ENCODE peak calls at places on chromosomes 5 and 9, in five cellular contexts. T, J, H, K and Y are unnamed samples.

GRCh38 chr5:142906863-142907671 is 136.9 kb downstream of the ARHGAP26 start:
- DNase-seq in T (no peak), J (peak; percentile 96), H (peak; percentile 54), K (no peak), Y (no peak)

GRCh38 chr5:138352722-138353549 is 451 bp downstream of the KDM3B start:
- DNase-seq in T (peak; percentile 75), J (peak; percentile 47), H (peak; percentile 60), K (peak; percentile 80), Y (peak; percentile 62)

GRCh38 chr5:98179791-98180755 is 593.4 kb upstream of the RGMB start:
- DNase-seq in T (no peak), J (no peak), H (no peak), K (no peak), Y (no peak)

GRCh38 chr5:53262348-53262970 is 152.9 kb upstream of the MOCS2 start:
- DNase-seq in T (peak; percentile 45), J (peak; percentile 72), H (no peak), K (no peak), Y (no peak)

GRCh38 chr9:137669261-137669672 is 50.5 kb downstream of the EHMT1 start:
- DNase-seq in T (no peak), J (no peak), H (no peak), K (no peak), Y (no peak)

GRCh38 chr5:144567416-144567770 is 396.7 kb downstream of the KCTD16 start:
- DNase-seq in T (no peak), J (peak; percentile 64), H (no peak), K (no peak), Y (no peak)

GRCh38 chr9:117414220-117414905 is 494 bp downstream of the ASTN2 start:
- DNase-seq in T (no peak), J (no peak), H (no peak), K (no peak), Y (peak; percentile 21)

GRCh38 chr5:103112910-103113309 is 7.0 kb downstream of the GIN1 start:
- DNase-seq in T (no peak), J (no peak), H (no peak), K (no peak), Y (no peak)

GRCh38 chr9:114364528-114365041 is 23.2 kb downstream of the AKNA start:
- DNase-seq in T (no peak), J (no peak), H (no peak), K (no peak), Y (no peak)

GRCh38 chr9:120877276-120878034 is 467 bp upstream of the PHF19 start:
- DNase-seq in T (peak; percentile 76), J (peak; percentile 47), H (peak; percentile 78), K (peak; percentile 87), Y (peak; percentile 32)

GRCh38 chr9:124800306-124801259 is 23.6 kb downstream of the OLFML2A start:
- DNase-seq in T (peak; percentile 63), J (peak; percentile 47), H (no peak), K (no peak), Y (no peak)

GRCh38 chr5:63963080-63963735 is 963 bp upstream of the HTR1A start:
- DNase-seq in T (peak; percentile 54), J (peak; percentile 52), H (no peak), K (peak; percentile 40), Y (no peak)

GRCh38 chr9:36401897-36402480 is 1.9 kb upstream of the RNF38 start:
- DNase-seq in T (no peak), J (no peak), H (no peak), K (no peak), Y (no peak)

GRCh38 chr9:36401179-36401740 is 1.2 kb upstream of the RNF38 start:
- DNase-seq in T (peak; percentile 82), J (peak; percentile 61), H (no peak), K (no peak), Y (peak; percentile 78)

GRCh38 chr9:36399980-36400331 is at the start of gene RNF38:
- DNase-seq in T (no peak), J (no peak), H (no peak), K (no peak), Y (no peak)

GRCh38 chr9:36398745-36399144 is 1.3 kb downstream of the RNF38 start:
- DNase-seq in T (no peak), J (peak; percentile 70), H (no peak), K (no peak), Y (no peak)

GRCh38 chr9:36400332-36401178 is 486 bp upstream of the RNF38 start:
- DNase-seq in T (peak; percentile 82), J (peak; percentile 75), H (peak; percentile 89), K (peak; percentile 93), Y (peak; percentile 87)
- TF ChIP-seq POLR2A in T (peak; percentile 77), J (no peak), H (peak; percentile 59), K (no peak), Y (peak; percentile 52)

DNA sequence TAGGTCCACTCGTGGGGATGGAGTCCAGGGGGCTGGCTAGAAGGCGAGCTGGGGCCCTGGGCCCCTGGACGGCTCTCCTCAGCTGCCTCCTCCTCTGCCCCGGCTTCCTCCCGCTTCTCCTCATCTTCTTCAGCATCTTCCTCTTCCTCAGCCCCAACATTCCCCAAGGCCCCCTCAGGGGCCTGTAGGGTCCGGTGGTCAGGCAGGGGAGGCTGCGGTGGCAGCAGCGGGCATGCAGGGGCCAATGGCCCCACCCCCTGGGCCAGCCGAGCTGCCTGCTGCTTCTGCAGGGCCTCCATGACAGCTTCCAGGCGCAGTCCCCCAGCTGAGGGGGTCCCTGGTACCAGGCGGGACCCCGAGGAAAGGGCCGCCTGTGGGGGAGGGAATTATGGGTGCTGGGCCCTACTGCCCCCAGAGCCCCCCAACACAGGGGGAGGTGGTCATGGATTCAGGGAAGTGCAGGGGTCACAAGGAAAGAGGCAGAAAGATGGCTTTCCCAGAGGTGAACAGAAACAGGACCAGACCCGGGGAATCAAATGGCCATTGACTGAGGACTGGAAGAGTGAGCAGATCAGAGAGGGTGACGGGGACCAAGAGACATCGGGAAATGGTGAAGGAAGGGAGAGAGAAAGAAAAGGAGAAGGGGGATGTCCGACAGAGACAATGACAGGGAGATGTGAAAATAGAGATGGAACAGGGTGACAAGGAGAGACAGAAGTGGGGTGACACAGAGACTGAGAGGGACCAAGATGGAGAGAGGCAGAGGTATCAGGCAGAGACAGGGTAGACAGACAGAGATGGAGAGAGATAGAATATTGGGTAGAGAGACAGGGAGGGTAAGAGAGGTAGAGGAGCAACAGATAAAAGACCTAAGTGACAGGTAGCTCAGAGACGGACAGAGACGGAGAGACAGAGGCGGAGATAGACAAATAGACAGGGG is 880 bp downstream of the ARID3C start:
- DNase-seq in T (no peak), J (no peak), H (no peak), K (no peak), Y (no peak)
- H3K4me3 ChIP-seq in T (no peak overlapping the region), J (no peak overlapping the region), H (no peak overlapping the region), K (no peak overlapping the region), Y (no peak overlapping the region)

DNA sequence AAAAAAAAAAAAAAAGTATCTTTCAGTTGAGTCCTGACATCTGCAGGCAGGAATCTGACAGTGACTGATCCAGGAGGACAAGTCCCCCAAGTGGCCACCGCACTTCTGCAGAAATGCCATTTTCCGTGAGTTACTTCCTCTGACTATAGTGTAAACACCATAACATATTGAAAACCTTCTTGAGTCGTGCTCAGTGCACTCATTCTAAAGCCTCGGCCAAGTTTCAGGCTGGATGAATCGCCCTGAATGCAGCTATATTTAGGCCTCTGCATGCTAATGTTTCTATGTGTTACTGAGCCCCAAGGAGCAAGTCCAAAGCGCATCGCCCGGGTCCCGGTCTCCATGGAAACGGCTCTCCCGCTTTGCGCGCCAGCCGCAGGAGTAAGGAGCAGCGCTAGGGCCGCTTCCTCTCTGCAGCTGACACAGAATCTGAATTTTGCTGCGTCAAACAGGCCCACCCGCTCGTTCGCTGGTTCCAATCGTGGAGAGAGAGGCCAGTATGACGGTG is 335.4 kb downstream of the MSX2 start:
- DNase-seq in T (no peak), J (peak; percentile 62), H (peak; percentile 15), K (no peak), Y (no peak)
- TF ChIP-seq CTCF in T (no peak), J (peak; percentile 10), H (no peak), K (no peak), Y (no peak)

GRCh38 chr5:67166460-67166871 is 30.1 kb downstream of the CD180 start:
- DNase-seq in T (no peak), J (no peak), H (no peak), K (no peak), Y (no peak)
- TF ChIP-seq POLR2A in T (no peak), J (no peak), H (no peak), K (no peak), Y (no peak)

DNA sequence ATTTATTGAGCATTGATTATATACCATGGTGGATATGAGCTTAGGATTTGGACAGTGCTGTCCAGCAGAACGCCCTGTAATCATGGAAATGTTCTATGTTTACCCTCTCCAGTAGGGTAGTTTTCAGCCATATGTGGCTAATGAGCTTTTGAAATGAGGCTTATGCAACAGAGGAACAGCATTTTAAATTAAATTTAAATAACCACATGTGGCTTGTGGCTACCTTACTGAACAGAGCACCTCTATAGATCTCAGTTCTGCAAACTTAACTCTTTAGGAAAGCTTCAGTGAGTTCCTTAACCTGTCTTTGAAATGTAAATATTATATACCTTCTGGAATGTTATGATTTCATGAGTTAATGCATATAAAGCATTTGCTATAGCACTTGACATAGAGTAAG is 59.2 kb downstream of the JMY start:
- DNase-seq in T (no peak), J (no peak), H (no peak), K (no peak), Y (no peak)
- H3K4me3 ChIP-seq in T (no peak overlapping the region), J (no peak overlapping the region), H (no peak overlapping the region), K (no peak overlapping the region), Y (no peak overlapping the region)

DNA sequence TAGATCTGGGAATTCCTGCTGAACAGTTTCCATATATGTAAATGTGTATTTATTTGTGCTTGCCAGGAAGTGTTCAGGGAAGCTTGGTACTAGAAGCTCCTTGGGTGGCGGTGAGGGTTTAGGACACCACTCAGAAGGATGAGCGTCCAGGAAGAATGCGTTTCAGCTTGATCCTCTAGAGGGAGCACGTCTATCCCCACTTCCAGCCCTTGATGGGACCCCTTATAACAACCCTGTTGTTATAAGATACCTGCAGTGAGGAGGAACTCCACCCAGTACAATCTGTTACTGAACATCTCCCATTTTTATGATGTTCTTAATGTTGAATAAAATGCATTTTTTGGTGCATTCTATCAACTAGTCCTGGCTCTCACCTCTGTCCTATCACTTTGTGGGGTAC is 88.9 kb downstream of the CYFIP2 start:
- DNase-seq in T (no peak), J (no peak), H (no peak), K (no peak), Y (no peak)
- TF ChIP-seq CTCF in T (peak; percentile 31), J (peak; percentile 30), H (no peak), K (no peak), Y (no peak)

DNA sequence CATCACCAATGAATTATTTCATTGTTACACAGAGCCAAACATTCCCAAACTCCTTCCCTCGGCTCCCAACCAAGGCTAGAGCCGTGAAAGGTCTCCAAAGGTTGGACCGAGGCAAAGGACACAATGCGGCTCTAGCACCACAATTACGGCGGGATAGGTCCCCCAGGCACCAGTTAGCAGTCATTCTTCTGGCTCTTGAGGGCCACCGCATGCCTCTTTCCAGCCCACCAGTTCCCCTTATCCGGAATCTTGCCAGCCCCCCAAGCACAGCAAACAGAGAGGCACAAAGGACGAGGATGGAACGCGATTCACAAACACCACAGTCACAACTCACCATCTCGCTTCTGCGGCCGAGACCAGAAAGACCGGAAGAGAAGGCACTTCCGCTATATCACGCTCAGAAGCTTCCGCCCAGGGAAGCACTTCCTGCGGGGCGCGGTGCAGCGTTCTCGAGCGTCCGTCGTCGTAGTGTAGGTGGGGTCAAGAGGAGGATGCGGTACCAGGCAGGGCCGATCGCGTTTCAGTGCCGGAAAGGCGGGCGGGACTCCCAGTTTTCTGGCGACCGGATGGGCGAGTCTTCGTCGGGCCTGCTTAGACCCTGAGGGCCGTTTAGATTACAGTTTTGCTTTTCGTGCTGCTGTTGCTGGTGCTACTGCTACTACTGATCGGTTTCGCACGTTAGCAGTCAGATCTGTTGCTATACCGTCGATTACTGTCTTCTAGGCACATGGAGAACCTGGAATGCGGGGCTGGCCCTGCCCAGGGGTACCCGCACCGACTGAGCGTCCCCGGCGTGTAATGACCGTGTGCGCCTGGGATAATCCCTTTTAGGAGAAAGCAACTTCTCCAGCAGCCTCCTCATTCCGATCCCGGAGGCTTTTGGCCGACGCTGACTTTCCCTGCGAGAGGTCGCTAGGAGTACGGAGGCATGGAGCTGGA is at the start of gene RPL37:
- DNase-seq in T (peak; percentile 94), J (peak; percentile 97), H (peak; percentile 96), K (peak; percentile 97), Y (peak; percentile 95)
- TF ChIP-seq POLR2A in T (peak; percentile 99), J (peak; percentile 98), H (peak; percentile 81), K (peak; percentile 80), Y (peak; percentile 62)